ENCODE peak calls at places on chromosomes 3 and 15, in six cellular contexts. F, I, S, A, J and Y are unnamed samples.

GRCh38 chr15:41990691-41991090 is 18.3 kb upstream of the EHD4 start:
- DNase-seq in S (peak; percentile 6), J (no peak), A (no peak), I (no peak), F (no peak), Y (no peak)

GRCh38 chr3:47851888-47852603 is 49.1 kb downstream of the DHX30 start:
- DNase-seq in F (no peak), S (no peak), J (no peak), I (no peak), A (no peak), Y (no peak)

GRCh38 chr15:89395461-89395875 is 60.8 kb upstream of the POLG start:
- DNase-seq in J (no peak), S (no peak), A (peak; percentile 59), I (no peak), F (no peak), Y (no peak)

GRCh38 chr15:85579957-85580694 is 199.7 kb downstream of the AKAP13 start:
- DNase-seq in S (no peak), J (no peak), I (no peak), F (peak; percentile 76), A (no peak), Y (no peak)

GRCh38 chr3:79314962-79315361 is 452.8 kb downstream of the ROBO1 start:
- DNase-seq in A (no peak), J (no peak), S (no peak), I (no peak), F (no peak), Y (no peak)

GRCh38 chr3:100630664-100631063 is 21.3 kb downstream of the ADGRG7 start:
- DNase-seq in S (no peak), J (no peak), A (no peak), F (no peak), I (no peak), Y (no peak)

GRCh38 chr3:57048052-57048671 is 12.3 kb upstream of the SPATA12 start:
- DNase-seq in S (no peak), F (no peak), J (no peak), A (peak; percentile 52), I (no peak), Y (no peak)

GRCh38 chr3:176399193-176399592 is 798.1 kb downstream of the TBL1XR1 start:
- DNase-seq in I (no peak), S (no peak), A (no peak), J (no peak), F (no peak), Y (no peak)

GRCh38 chr3:138062037-138062436 is 52.1 kb downstream of the CLDN18 start:
- DNase-seq in I (no peak), F (no peak), S (no peak), J (no peak), A (no peak), Y (no peak)